ENCODE peak calls at places on chromosomes 6 and 20, in nine cellular contexts. C is mucosa of descending colon; O is effector memory CD8-positive, alpha-beta T cell; X is GM06990; F is stimulated activated CD4-positive, alpha-beta T cell treated with anti-CD3 and anti-CD28 coated beads, Interleukin-1b, Interleukin-23, amount 100 ng/mL, for 48 hours; Q is A172; V is right cardiac atrium; L is progenitor cell of endocrine pancreas; A is HCEC 1CT. R is an unnamed sample.

GRCh38 chr6:89562114-89562815 is 76.3 kb downstream of the LYRM2 start:
- DNase-seq in C (no peak), O (no peak), X (no peak), F (no peak), Q (no peak), V (peak), L (no peak), A (no peak), R (no peak)

GRCh38 chr20:18585134-18585533 is 2.7 kb upstream of the DTD1 start:
- DNase-seq in C (no peak), O (no peak), X (no peak), F (no peak), Q (peak), V (no peak), L (no peak), A (no peak), R (no peak)

GRCh38 chr6:75205776-75206334 is at the start of gene COL12A1:
- DNase-seq in C (peak), O (no peak), X (peak), F (peak), Q (peak), V (peak), L (peak), A (peak), R (peak)

GRCh38 chr6:110239516-110240265 is 59.5 kb downstream of the CDC40 start:
- DNase-seq in C (no peak), O (no peak), X (no peak), F (no peak), Q (no peak), V (no peak), L (no peak), A (no peak), R (no peak)

GRCh38 chr6:148529010-148529409 is 186.4 kb downstream of the SASH1 start:
- DNase-seq in C (no peak), O (no peak), X (no peak), F (no peak), Q (no peak), V (no peak), L (no peak), A (no peak), R (no peak)

GRCh38 chr6:47669684-47670515 is 28.5 kb upstream of the ADGRF4 start:
- DNase-seq in C (no peak), O (no peak), X (no peak), F (no peak), Q (no peak), V (no peak), L (no peak), A (peak), R (no peak)

GRCh38 chr6:155126727-155127439 is 131.8 kb downstream of the TIAM2 start:
- DNase-seq in C (no peak), O (no peak), X (no peak), F (peak), Q (peak), V (peak), L (no peak), A (peak), R (peak)

GRCh38 chr20:7627734-7628663 is 312.3 kb downstream of the HAO1 start:
- DNase-seq in C (no peak), O (no peak), X (no peak), F (no peak), Q (no peak), V (no peak), L (no peak), A (peak), R (no peak)

GRCh38 chr6:128601060-128601459 is 80.7 kb upstream of the PTPRK start:
- DNase-seq in C (no peak), O (no peak), X (no peak), F (no peak), Q (peak), V (no peak), L (no peak), A (no peak), R (no peak)

GRCh38 chr6:37871616-37872384 is 52.3 kb downstream of the ZFAND3 start:
- DNase-seq in C (no peak), O (no peak), X (no peak), F (no peak), Q (no peak), V (no peak), L (no peak), A (no peak), R (no peak)

GRCh38 chr6:32941412-32941784 is 570 bp upstream of the HLA-DMB start:
- DNase-seq in C (peak), O (peak), X (peak), F (peak), Q (no peak), V (no peak), L (no peak), A (no peak), R (peak)

GRCh38 chr20:52191132-52191435 is 495 bp downstream of the ZFP64 start:
- DNase-seq in C (no peak), O (no peak), X (no peak), F (no peak), Q (peak), V (no peak), L (no peak), A (peak), R (no peak)

GRCh38 chr6:131924881-131925474 is 26.2 kb downstream of the CCN2 start:
- DNase-seq in C (no peak), O (no peak), X (no peak), F (no peak), Q (peak), V (no peak), L (no peak), A (peak), R (peak)

GRCh38 chr6:147741419-147741818 is 232.9 kb downstream of the SAMD5 start:
- DNase-seq in C (no peak), O (no peak), X (no peak), F (no peak), Q (no peak), V (peak), L (no peak), A (no peak), R (no peak)

GRCh38 chr6:37426058-37426944 is 6.7 kb upstream of the CMTR1 start:
- DNase-seq in C (no peak), O (no peak), X (no peak), F (no peak), Q (no peak), V (no peak), L (no peak), A (no peak), R (no peak)

GRCh38 chr20:31740208-31740607 is 1.1 kb downstream of the TPX2 start:
- DNase-seq in C (no peak), O (no peak), X (peak), F (no peak), Q (peak), V (no peak), L (no peak), A (peak), R (peak)